ENCODE peak calls at places on chromosomes 13 and 19, in eight cellular contexts. Q is stomach, U is GM12878, Y is sigmoid colon, S is upper lobe of left lung, M is HCT116, I is spleen, J is transverse colon. N is an unnamed sample.

GRCh38 chr13:28333204-28333900 is 161.6 kb downstream of the FLT1 start:
- DNase-seq in Q (no peak), U (no peak), Y (no peak), S (no peak), M (no peak), I (no peak), J (no peak), N (no peak)

GRCh38 chr19:10104665-10105221 is 1.4 kb upstream of the PPAN start:
- DNase-seq in Q (no peak), U (peak; percentile 100), Y (no peak), S (peak; percentile 52), M (no peak), I (peak; percentile 87), J (peak; percentile 58), N (no peak)

GRCh38 chr13:92739306-92739818 is 487.2 kb upstream of the GPC6 start:
- DNase-seq in Q (no peak), U (no peak), Y (no peak), S (no peak), M (no peak), I (no peak), J (no peak), N (no peak)

GRCh38 chr19:768424-768823 is 17.5 kb downstream of the MISP start:
- DNase-seq in Q (no peak), U (no peak), Y (no peak), S (no peak), M (no peak), I (no peak), J (no peak), N (no peak)

GRCh38 chr19:18278521-18279265 is 2.7 kb downstream of the JUND start:
- DNase-seq in Q (peak; percentile 52), U (no peak), Y (no peak), S (no peak), M (no peak), I (peak; percentile 81), J (peak; percentile 55), N (no peak)

GRCh38 chr19:17950310-17951150 is 16.4 kb upstream of the KCNN1 start:
- DNase-seq in Q (no peak), U (no peak), Y (no peak), S (no peak), M (no peak), I (peak; percentile 76), J (no peak), N (no peak)

GRCh38 chr19:6572217-6572616 is 18.7 kb downstream of the CD70 start:
- DNase-seq in Q (no peak), U (no peak), Y (peak; percentile 78), S (peak; percentile 46), M (no peak), I (peak; percentile 77), J (peak; percentile 32), N (no peak)

GRCh38 chr19:40223135-40223822 is 3.2 kb downstream of the CCNP start:
- DNase-seq in Q (peak; percentile 30), U (no peak), Y (no peak), S (no peak), M (no peak), I (no peak), J (peak; percentile 67), N (no peak)

GRCh38 chr13:32530841-32531253 is 7.7 kb downstream of the N4BP2L2 start:
- DNase-seq in Q (no peak), U (peak; percentile 23), Y (no peak), S (no peak), M (no peak), I (no peak), J (no peak), N (no peak)

GRCh38 chr13:35388979-35389378 is 87.5 kb downstream of the MAB21L1 start:
- DNase-seq in Q (no peak), U (no peak), Y (no peak), S (no peak), M (no peak), I (no peak), J (no peak), N (no peak)

GRCh38 chr13:102461302-102461701 is 59.5 kb upstream of the FGF14 start:
- DNase-seq in Q (no peak), U (no peak), Y (no peak), S (no peak), M (no peak), I (no peak), J (no peak), N (no peak)

GRCh38 chr19:54478677-54479266 is 5.7 kb upstream of the CDC42EP5 start:
- DNase-seq in Q (no peak), U (no peak), Y (no peak), S (no peak), M (peak; percentile 53), I (no peak), J (no peak), N (no peak)

GRCh38 chr19:20107301-20107700 is 29.5 kb downstream of the ZNF90 start:
- DNase-seq in Q (no peak), U (no peak), Y (no peak), S (no peak), M (no peak), I (no peak), J (no peak), N (no peak)

GRCh38 chr13:99721606-99722384 is 220.5 kb downstream of the TM9SF2 start:
- DNase-seq in Q (no peak), U (no peak), Y (no peak), S (no peak), M (no peak), I (no peak), J (no peak), N (no peak)

GRCh38 chr13:24328145-24328544 is 18.8 kb downstream of the C1QTNF9 start:
- DNase-seq in Q (no peak), U (no peak), Y (no peak), S (no peak), M (no peak), I (no peak), J (no peak), N (no peak)

GRCh38 chr13:38763446-38764381 is 76.8 kb downstream of the FREM2 start:
- DNase-seq in Q (no peak), U (no peak), Y (no peak), S (peak; percentile 26), M (no peak), I (no peak), J (no peak), N (no peak)

GRCh38 chr19:54660967-54661366 is 1.8 kb upstream of the LILRB4 start:
- DNase-seq in Q (no peak), U (peak; percentile 72), Y (no peak), S (no peak), M (no peak), I (no peak), J (no peak), N (no peak)

GRCh38 chr13:47484564-47484963 is 516.5 kb downstream of the SUCLA2 start:
- DNase-seq in Q (no peak), U (no peak), Y (no peak), S (no peak), M (no peak), I (no peak), J (no peak), N (no peak)

GRCh38 chr13:29105779-29106178 is 285.6 kb downstream of the MTUS2 start:
- DNase-seq in Q (no peak), U (no peak), Y (no peak), S (no peak), M (no peak), I (no peak), J (no peak), N (no peak)

GRCh38 chr13:113273856-113274590 is 23.0 kb upstream of the LAMP1 start:
- DNase-seq in Q (no peak), U (no peak), Y (peak; percentile 67), S (peak; percentile 73), M (no peak), I (no peak), J (no peak), N (no peak)

GRCh38 chr19:17577698-17578097 is 22.2 kb downstream of the COLGALT1 start:
- DNase-seq in Q (no peak), U (no peak), Y (no peak), S (no peak), M (no peak), I (no peak), J (no peak), N (no peak)

GRCh38 chr19:3026768-3027167 is 2.3 kb downstream of the TLE2 start:
- DNase-seq in Q (no peak), U (no peak), Y (no peak), S (no peak), M (no peak), I (no peak), J (no peak), N (no peak)

GRCh38 chr19:10100163-10100785 is 2.2 kb downstream of the ANGPTL6 start:
- DNase-seq in Q (no peak), U (no peak), Y (no peak), S (no peak), M (no peak), I (peak; percentile 39), J (no peak), N (no peak)

GRCh38 chr13:101520672-101521071 is 68.2 kb downstream of the ITGBL1 start:
- DNase-seq in Q (no peak), U (no peak), Y (no peak), S (no peak), M (no peak), I (no peak), J (no peak), N (no peak)

GRCh38 chr13:29511980-29512379 is 83.5 kb downstream of the SLC7A1 start:
- DNase-seq in Q (no peak), U (no peak), Y (peak; percentile 87), S (no peak), M (no peak), I (no peak), J (no peak), N (no peak)

GRCh38 chr19:40721936-40722661 is 5.2 kb downstream of the ITPKC start:
- DNase-seq in Q (no peak), U (no peak), Y (no peak), S (no peak), M (no peak), I (no peak), J (no peak), N (no peak)

GRCh38 chr13:26254583-26255102 is 714 bp downstream of the CDK8 start:
- DNase-seq in Q (peak; percentile 73), U (no peak), Y (peak; percentile 76), S (peak; percentile 70), M (no peak), I (peak; percentile 93), J (peak; percentile 69), N (no peak)

GRCh38 chr19:44745386-44745831 is 3.1 kb upstream of the BCL3 start:
- DNase-seq in Q (peak; percentile 57), U (no peak), Y (peak; percentile 88), S (peak; percentile 83), M (peak; percentile 26), I (peak; percentile 84), J (peak; percentile 82), N (no peak)
- TF ChIP-seq POLR2AphosphoS5 in Q (peak; percentile 43), U (no peak), Y (no peak), S (peak; percentile 94), M (no peak), I (peak; percentile 62), J (peak; percentile 56), N (peak; percentile 35)

GRCh38 chr19:27894906-27895754 is 1317.8 kb downstream of the UQCRFS1 start:
- DNase-seq in Q (no peak), U (no peak), Y (no peak), S (no peak), M (no peak), I (no peak), J (no peak), N (no peak)
- H3K9me3 ChIP-seq in Q (no peaks in the 10 kb centered on the region), U (no peaks in the 10 kb centered on the region), Y (no peaks in the 10 kb centered on the region), S (no peaks in the 10 kb centered on the region), M (peaks cover 15% of the 10 kb centered on the region), I (no peaks in the 10 kb centered on the region), J (no peaks in the 10 kb centered on the region), N (no peaks in the 10 kb centered on the region)

GRCh38 chr19:11447347-11448262 is 12.2 kb downstream of the PRKCSH start:
- DNase-seq in Q (no peak), U (no peak), Y (no peak), S (no peak), M (no peak), I (no peak), J (no peak), N (no peak)
- TF ChIP-seq POLR2AphosphoS5 in Q (no peak), U (no peak), Y (no peak), S (no peak), M (no peak), I (no peak), J (no peak), N (no peak)

GRCh38 chr19:58010507-58010906 is 7.9 kb upstream of the ZNF606 start:
- DNase-seq in Q (no peak), U (no peak), Y (no peak), S (no peak), M (no peak), I (no peak), J (no peak), N (no peak)
- H3K9me3 ChIP-seq in Q (peaks cover 95% of the 10 kb centered on the region), U (peaks cover 21% of the 10 kb centered on the region), Y (peaks cover 8% of the 10 kb centered on the region), S (peaks cover 85% of the 10 kb centered on the region), M (peaks cover 11% of the 10 kb centered on the region), I (peaks cover 88% of the 10 kb centered on the region), J (peaks cover 6% of the 10 kb centered on the region), N (peaks cover 18% of the 10 kb centered on the region)